ENCODE peak calls at places on chromosomes 4 and X, in four cellular contexts. Q is H9, V is fibroblast of lung, H is HCT116. Z is an unnamed sample.

GRCh38 chrX:139831689-139832456 is 101.0 kb downstream of the ATP11C start:
- DNase-seq in Q (no peak), H (no peak), V (peak; percentile 59), Z (peak; percentile 49)

GRCh38 chr4:102343964-102344519 is 1.2 kb downstream of the SLC39A8 start:
- DNase-seq in H (peak; percentile 41), V (peak; percentile 7), Q (no peak), Z (no peak)

GRCh38 chrX:70219938-70220764 is 14.3 kb upstream of the AWAT1 start:
- DNase-seq in H (peak; percentile 50), Q (no peak), V (peak; percentile 23), Z (no peak)

GRCh38 chrX:110167952-110168451 is 149.9 kb downstream of the AMMECR1 start:
- DNase-seq in Q (peak; percentile 67), V (peak; percentile 53), H (no peak), Z (peak; percentile 51)

GRCh38 chrX:30593435-30594200 is 16.1 kb upstream of the TASL start:
- DNase-seq in H (peak; percentile 38), Q (peak; percentile 28), V (no peak), Z (no peak)

GRCh38 chrX:139842326-139843175 is 90.3 kb downstream of the ATP11C start:
- DNase-seq in Q (no peak), H (no peak), V (no peak), Z (no peak)

GRCh38 chrX:49884290-49884862 is 5.1 kb downstream of the USP27X start:
- DNase-seq in V (peak; percentile 16), Q (peak; percentile 73), H (peak; percentile 26), Z (peak; percentile 62)

GRCh38 chr4:2940267-2941137 is 22.7 kb downstream of the NOP14 start:
- DNase-seq in V (no peak), Q (no peak), H (no peak), Z (no peak)

GRCh38 chr4:109302366-109303140 is at the start of gene COL25A1:
- DNase-seq in H (no peak), V (peak; percentile 66), Q (peak; percentile 97), Z (peak; percentile 54)

GRCh38 chr4:16785800-16786527 is 112.5 kb downstream of the LDB2 start:
- DNase-seq in V (peak; percentile 90), H (no peak), Q (no peak), Z (peak; percentile 50)

GRCh38 chr4:152050098-152050497 is 289.3 kb upstream of the GATB start:
- DNase-seq in Q (no peak), H (no peak), V (no peak), Z (no peak)

GRCh38 chrX:73182502-73183114 is 32.0 kb downstream of the NAP1L2 start:
- DNase-seq in Q (no peak), V (no peak), H (no peak), Z (no peak)

GRCh38 chr4:1193206-1194027 is 21.0 kb upstream of the SPON2 start:
- DNase-seq in H (no peak), V (no peak), Q (peak; percentile 21), Z (no peak)

GRCh38 chr4:152556283-152556682 is 20.4 kb upstream of the FBXW7 start:
- DNase-seq in V (no peak), Q (no peak), H (no peak), Z (no peak)

GRCh38 chr4:5955856-5956255 is 62.4 kb downstream of the C4orf50 start:
- DNase-seq in Q (no peak), V (no peak), H (no peak), Z (no peak)

GRCh38 chr4:3168029-3168428 is 80.9 kb upstream of the MSANTD1 start:
- DNase-seq in Q (no peak), H (no peak), V (peak; percentile 56), Z (peak; percentile 45)

GRCh38 chr4:177322156-177322685 is 12.5 kb downstream of the NEIL3 start:
- DNase-seq in V (peak; percentile 29), Q (no peak), H (no peak), Z (no peak)

GRCh38 chr4:122882830-122883229 is 39.6 kb downstream of the NUDT6 start:
- DNase-seq in H (no peak), Q (no peak), V (no peak), Z (no peak)

GRCh38 chr4:82697561-82697960 is 101.0 kb downstream of the SCD5 start:
- DNase-seq in Q (no peak), V (no peak), H (no peak), Z (no peak)

DNA sequence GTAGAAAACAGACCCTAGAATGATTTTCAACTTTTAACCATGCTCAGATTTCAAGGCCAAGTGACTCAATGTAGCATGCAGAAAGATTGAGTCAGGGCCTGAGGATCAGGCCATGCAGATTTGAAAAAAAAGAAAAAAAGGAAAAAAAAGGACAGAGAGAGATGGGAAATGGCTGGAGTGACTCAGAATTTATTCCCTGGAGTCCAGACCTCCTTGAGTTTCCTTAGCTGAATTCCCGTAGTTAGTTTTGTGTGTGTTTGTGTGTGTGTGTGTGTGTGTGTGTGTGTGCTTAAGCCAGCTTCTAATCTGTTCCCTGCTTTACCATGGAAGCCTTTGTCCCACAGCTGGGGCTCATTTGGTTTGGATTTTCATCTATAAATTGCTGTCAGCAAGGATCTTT is 108.8 kb upstream of the DDIT4L start:
- DNase-seq in Q (no peak), H (peak; percentile 8), V (peak; percentile 95), Z (peak; percentile 94)
- H3K9ac ChIP-seq in Q (no peak overlapping the region), H (no peak overlapping the region), V (no peak overlapping the region), Z (peak overlapping the region; percentile 43)

DNA sequence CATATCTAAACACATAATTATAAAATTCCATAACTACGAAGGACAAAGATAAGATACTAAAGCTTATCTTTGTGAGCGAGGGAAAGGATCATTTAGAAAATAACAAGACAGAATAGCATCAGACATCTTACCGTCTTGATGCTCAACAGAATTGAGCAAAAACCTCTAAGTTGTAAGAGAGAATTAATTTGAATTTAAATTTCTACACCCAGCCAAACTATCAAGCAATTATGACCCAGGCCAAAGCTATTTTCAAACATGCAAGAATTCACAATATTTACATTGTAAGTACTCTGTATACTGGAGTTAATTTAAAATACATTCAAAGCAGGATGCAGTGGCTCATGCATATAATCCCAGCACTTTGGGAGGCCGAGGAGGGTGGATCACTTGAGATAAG is 16.5 kb downstream of the CLOCK start:
- DNase-seq in Q (no peak), H (no peak), V (no peak), Z (no peak)
- H3K9ac ChIP-seq in Q (no peak overlapping the region), H (no peak overlapping the region), V (no peak overlapping the region), Z (no peak overlapping the region)

GRCh38 chr4:49516796-49517195 is 530.7 kb downstream of the CWH43 start:
- DNase-seq in V (no peak), H (no peak), Q (no peak), Z (no peak)
- H3K9ac ChIP-seq in V (no peak overlapping the region), H (no peak overlapping the region), Q (no peak overlapping the region), Z (no peak overlapping the region)

DNA sequence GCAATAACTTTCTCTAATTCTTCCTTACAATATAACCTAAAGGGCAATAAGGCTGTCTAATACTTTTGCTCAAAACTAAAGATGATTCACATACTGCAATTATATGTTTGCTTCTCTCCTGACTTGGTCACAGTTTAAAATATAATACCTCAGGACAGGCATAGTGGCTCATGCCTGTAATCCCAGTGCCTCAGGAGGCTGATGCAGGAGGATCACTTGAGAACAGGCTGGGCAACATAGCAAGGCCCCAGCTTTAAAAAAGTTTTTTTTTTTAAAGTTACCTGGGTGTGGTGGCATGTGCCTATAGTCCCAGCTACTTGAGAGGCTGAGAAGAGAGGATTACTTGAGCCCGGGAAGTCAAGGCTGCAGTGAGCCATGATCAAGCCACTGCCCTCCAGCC is 229.7 kb upstream of the GALNT7 start:
- DNase-seq in H (no peak), Q (no peak), V (no peak), Z (no peak)
- H3K9ac ChIP-seq in H (no peak overlapping the region), Q (no peak overlapping the region), V (no peak overlapping the region), Z (no peak overlapping the region)

GRCh38 chr4:118288097-118288496 is 64.7 kb downstream of the PRSS12 start:
- DNase-seq in V (peak; percentile 33), Q (no peak), H (no peak), Z (peak; percentile 86)

GRCh38 chr4:118287691-118288090 is 65.1 kb downstream of the PRSS12 start:
- DNase-seq in V (no peak), H (no peak), Q (no peak), Z (peak; percentile 72)

GRCh38 chr4:118286685-118287084 is 66.1 kb downstream of the PRSS12 start:
- DNase-seq in V (no peak), Q (no peak), H (no peak), Z (no peak)

GRCh38 chr4:118289794-118290193 is 63.0 kb downstream of the PRSS12 start:
- DNase-seq in H (no peak), V (peak; percentile 80), Q (no peak), Z (peak; percentile 91)

DNA sequence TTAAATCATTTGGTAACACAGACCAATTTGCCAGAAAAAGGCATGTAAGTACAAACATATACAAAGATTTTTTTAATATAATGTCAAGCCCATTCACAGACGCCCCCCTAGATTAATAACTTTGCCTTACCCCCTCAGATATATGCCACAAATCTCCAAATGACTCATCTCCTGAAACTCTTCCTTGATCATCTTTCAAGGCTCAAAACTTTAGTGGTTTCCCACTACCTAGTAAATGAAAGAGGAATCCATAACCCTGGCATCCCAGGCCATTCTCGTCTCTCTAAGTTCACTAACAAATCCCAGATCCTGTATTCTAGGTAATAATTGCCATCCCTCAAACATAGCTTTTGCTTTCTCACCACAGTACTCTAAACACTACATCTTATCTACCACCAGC is 61.9 kb downstream of the PRSS12 start:
- DNase-seq in H (no peak), Q (no peak), V (peak; percentile 25), Z (peak; percentile 30)
- H3K9ac ChIP-seq in H (no peak overlapping the region), Q (no peak overlapping the region), V (no peak overlapping the region), Z (no peak overlapping the region)